ENCODE peak calls at places on chromosomes 2 and 18, in nine cellular contexts. One of them, this sample, is unnamed.

GRCh38 chr2:149732730-149733290 is 145.2 kb upstream of the MMADHC start:
- DNase-seq in GM23248: no peak
- DNase-seq in adrenal gland: no peak
- DNase-seq in CD8-positive, alpha-beta T cell: no peak
- DNase-seq in OCI-LY7: no peak
- DNase-seq in HCT116: no peak
- DNase-seq in neural progenitor cell: no peak
- DNase-seq in transverse colon: no peak
- DNase-seq in NT2/D1: no peak
- DNase-seq in this sample: no peak

GRCh38 chr18:9735238-9735637 is 27.1 kb downstream of the RAB31 start:
- DNase-seq in NT2/D1: no peak
- DNase-seq in CD8-positive, alpha-beta T cell: no peak
- DNase-seq in HCT116: no peak
- DNase-seq in OCI-LY7: no peak
- DNase-seq in transverse colon: no peak
- DNase-seq in adrenal gland: no peak
- DNase-seq in GM23248: no peak
- DNase-seq in neural progenitor cell: no peak
- DNase-seq in this sample: peak; percentile 48

GRCh38 chr2:207624170-207625013 is 802 bp downstream of the METTL21A start:
- DNase-seq in HCT116: no peak
- DNase-seq in adrenal gland: peak; percentile 67
- DNase-seq in neural progenitor cell: peak; percentile 83
- DNase-seq in OCI-LY7: peak; percentile 87
- DNase-seq in transverse colon: peak; percentile 80
- DNase-seq in CD8-positive, alpha-beta T cell: peak; percentile 34
- DNase-seq in GM23248: peak; percentile 82
- DNase-seq in NT2/D1: peak; percentile 47
- DNase-seq in this sample: no peak

GRCh38 chr2:201260302-201260800 is at the start of gene CASP8:
- DNase-seq in NT2/D1: no peak
- DNase-seq in adrenal gland: peak; percentile 29
- DNase-seq in GM23248: peak; percentile 76
- DNase-seq in transverse colon: peak; percentile 62
- DNase-seq in CD8-positive, alpha-beta T cell: peak; percentile 50
- DNase-seq in neural progenitor cell: no peak
- DNase-seq in HCT116: no peak
- DNase-seq in OCI-LY7: peak; percentile 86
- DNase-seq in this sample: no peak

GRCh38 chr18:22503803-22504202 is 86.1 kb upstream of the CTAGE1 start:
- DNase-seq in adrenal gland: no peak
- DNase-seq in OCI-LY7: no peak
- DNase-seq in NT2/D1: no peak
- DNase-seq in neural progenitor cell: no peak
- DNase-seq in transverse colon: no peak
- DNase-seq in CD8-positive, alpha-beta T cell: no peak
- DNase-seq in GM23248: peak; percentile 87
- DNase-seq in HCT116: no peak
- DNase-seq in this sample: peak; percentile 75

GRCh38 chr2:215917953-215918620 is 95.3 kb downstream of the MREG start:
- DNase-seq in HCT116: no peak
- DNase-seq in CD8-positive, alpha-beta T cell: no peak
- DNase-seq in NT2/D1: peak; percentile 63
- DNase-seq in OCI-LY7: no peak
- DNase-seq in GM23248: peak; percentile 80
- DNase-seq in adrenal gland: no peak
- DNase-seq in transverse colon: no peak
- DNase-seq in neural progenitor cell: no peak
- DNase-seq in this sample: no peak

GRCh38 chr2:29014811-29015414 is 33.8 kb downstream of the TOGARAM2 start:
- DNase-seq in NT2/D1: no peak
- DNase-seq in adrenal gland: no peak
- DNase-seq in transverse colon: peak; percentile 59
- DNase-seq in neural progenitor cell: no peak
- DNase-seq in CD8-positive, alpha-beta T cell: peak; percentile 46
- DNase-seq in GM23248: peak; percentile 23
- DNase-seq in OCI-LY7: no peak
- DNase-seq in HCT116: no peak
- DNase-seq in this sample: peak; percentile 72

GRCh38 chr2:63257473-63257872 is 206.8 kb downstream of the OTX1 start:
- DNase-seq in transverse colon: no peak
- DNase-seq in neural progenitor cell: no peak
- DNase-seq in NT2/D1: no peak
- DNase-seq in HCT116: no peak
- DNase-seq in adrenal gland: no peak
- DNase-seq in OCI-LY7: no peak
- DNase-seq in GM23248: no peak
- DNase-seq in CD8-positive, alpha-beta T cell: no peak
- DNase-seq in this sample: no peak

GRCh38 chr18:45009766-45010165 is 329.1 kb downstream of the SETBP1 start:
- DNase-seq in GM23248: no peak
- DNase-seq in adrenal gland: no peak
- DNase-seq in NT2/D1: no peak
- DNase-seq in OCI-LY7: no peak
- DNase-seq in HCT116: no peak
- DNase-seq in CD8-positive, alpha-beta T cell: no peak
- DNase-seq in neural progenitor cell: no peak
- DNase-seq in transverse colon: no peak
- DNase-seq in this sample: no peak

GRCh38 chr2:30782124-30782523 is 25.1 kb downstream of the CAPN13 start:
- DNase-seq in OCI-LY7: no peak
- DNase-seq in CD8-positive, alpha-beta T cell: no peak
- DNase-seq in transverse colon: peak; percentile 49
- DNase-seq in neural progenitor cell: no peak
- DNase-seq in adrenal gland: no peak
- DNase-seq in GM23248: no peak
- DNase-seq in HCT116: no peak
- DNase-seq in NT2/D1: no peak
- DNase-seq in this sample: peak; percentile 5

GRCh38 chr2:69604026-69604678 is 39.4 kb downstream of the AAK1 start:
- DNase-seq in adrenal gland: peak; percentile 14
- DNase-seq in HCT116: no peak
- DNase-seq in NT2/D1: no peak
- DNase-seq in GM23248: no peak
- DNase-seq in neural progenitor cell: no peak
- DNase-seq in transverse colon: no peak
- DNase-seq in CD8-positive, alpha-beta T cell: no peak
- DNase-seq in OCI-LY7: no peak
- DNase-seq in this sample: no peak

GRCh38 chr2:171072164-171072563 is 88.5 kb downstream of the TLK1 start:
- DNase-seq in adrenal gland: no peak
- DNase-seq in HCT116: no peak
- DNase-seq in OCI-LY7: no peak
- DNase-seq in transverse colon: peak; percentile 57
- DNase-seq in neural progenitor cell: no peak
- DNase-seq in NT2/D1: no peak
- DNase-seq in GM23248: no peak
- DNase-seq in CD8-positive, alpha-beta T cell: no peak
- DNase-seq in this sample: no peak
- H3K36me3 ChIP-seq in adrenal gland: no peaks in the 10 kb centered on the region
- H3K36me3 ChIP-seq in HCT116: no peaks in the 10 kb centered on the region
- H3K36me3 ChIP-seq in OCI-LY7: peaks cover 94% of the 10 kb centered on the region
- H3K36me3 ChIP-seq in transverse colon: peaks cover 10% of the 10 kb centered on the region
- H3K36me3 ChIP-seq in neural progenitor cell: peaks cover 10% of the 10 kb centered on the region
- H3K36me3 ChIP-seq in NT2/D1: peaks cover 21% of the 10 kb centered on the region
- H3K36me3 ChIP-seq in GM23248: peaks cover 5% of the 10 kb centered on the region
- H3K36me3 ChIP-seq in CD8-positive, alpha-beta T cell: peaks cover 2% of the 10 kb centered on the region
- H3K36me3 ChIP-seq in this sample: no peaks in the 10 kb centered on the region

DNA sequence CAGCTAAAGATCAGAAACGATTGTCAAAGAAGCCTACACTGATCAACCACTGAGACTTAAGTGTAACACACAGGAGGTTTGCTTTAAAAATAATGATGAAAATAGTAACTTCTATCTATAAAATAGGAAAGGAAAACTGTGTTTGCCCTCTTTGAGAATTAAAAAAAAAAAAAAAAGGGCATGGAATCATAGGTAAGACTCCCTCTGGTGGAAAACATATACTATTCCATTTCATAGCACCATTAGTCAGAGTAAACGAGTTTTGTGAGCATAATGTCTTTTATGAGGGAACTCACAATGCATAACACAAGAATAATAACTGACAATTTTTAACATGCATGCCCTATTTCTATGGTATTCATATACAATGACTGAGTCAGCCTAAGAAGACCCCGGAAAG is 36.3 kb downstream of the SLC35F5 start:
- DNase-seq in HCT116: no peak
- DNase-seq in transverse colon: no peak
- DNase-seq in OCI-LY7: peak; percentile 11
- DNase-seq in adrenal gland: no peak
- DNase-seq in NT2/D1: no peak
- DNase-seq in CD8-positive, alpha-beta T cell: no peak
- DNase-seq in GM23248: peak; percentile 71
- DNase-seq in neural progenitor cell: peak; percentile 5
- DNase-seq in this sample: no peak
- H3K36me3 ChIP-seq in HCT116: peaks cover 12% of the 10 kb centered on the region
- H3K36me3 ChIP-seq in transverse colon: peaks cover 60% of the 10 kb centered on the region
- H3K36me3 ChIP-seq in OCI-LY7: peaks cover 56% of the 10 kb centered on the region
- H3K36me3 ChIP-seq in adrenal gland: no peaks in the 10 kb centered on the region
- H3K36me3 ChIP-seq in NT2/D1: peaks cover 60% of the 10 kb centered on the region
- H3K36me3 ChIP-seq in CD8-positive, alpha-beta T cell: no peaks in the 10 kb centered on the region
- H3K36me3 ChIP-seq in GM23248: peaks cover 48% of the 10 kb centered on the region
- H3K36me3 ChIP-seq in neural progenitor cell: peaks cover 8% of the 10 kb centered on the region
- H3K36me3 ChIP-seq in this sample: peaks cover 56% of the 10 kb centered on the region

DNA sequence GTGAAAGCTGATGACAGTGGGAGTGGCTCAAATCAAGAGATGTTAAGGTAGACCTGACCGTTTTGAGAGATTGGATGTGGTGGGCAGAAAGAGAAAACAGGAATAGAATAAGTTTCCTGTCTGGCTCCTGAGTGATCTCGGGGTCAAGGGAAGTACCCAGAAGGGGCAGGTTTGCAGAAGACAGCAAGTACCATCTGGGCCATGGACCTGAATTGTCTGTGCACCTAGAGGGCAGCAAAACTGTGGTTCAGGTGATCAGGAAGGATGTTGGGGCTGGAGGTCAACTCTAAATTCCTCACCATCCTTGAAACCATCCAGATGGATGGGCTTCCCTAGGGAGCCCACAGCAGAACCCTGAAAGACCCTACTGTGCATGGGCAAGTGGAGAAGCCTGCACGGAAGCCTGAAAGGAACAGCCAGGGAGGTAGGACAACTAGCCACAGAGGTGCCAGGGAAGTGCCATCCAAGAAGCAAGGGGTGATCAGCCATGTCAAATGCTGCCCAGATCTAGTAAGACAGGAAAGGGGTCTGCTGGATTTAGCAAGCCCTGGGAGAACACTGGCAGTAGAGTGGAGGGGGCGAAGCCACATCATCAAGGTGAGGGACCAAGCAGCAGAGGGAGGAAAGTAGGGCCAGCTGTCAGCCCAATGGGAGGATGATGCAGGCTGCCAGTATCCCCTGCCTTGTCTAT is 8.0 kb downstream of the TEX261 start:
- DNase-seq in CD8-positive, alpha-beta T cell: no peak
- DNase-seq in GM23248: no peak
- DNase-seq in OCI-LY7: no peak
- DNase-seq in adrenal gland: no peak
- DNase-seq in NT2/D1: no peak
- DNase-seq in HCT116: no peak
- DNase-seq in neural progenitor cell: no peak
- DNase-seq in transverse colon: no peak
- DNase-seq in this sample: no peak
- H3K36me3 ChIP-seq in CD8-positive, alpha-beta T cell: peaks cover 25% of the 10 kb centered on the region
- H3K36me3 ChIP-seq in GM23248: peaks cover 6% of the 10 kb centered on the region
- H3K36me3 ChIP-seq in OCI-LY7: peaks cover 76% of the 10 kb centered on the region
- H3K36me3 ChIP-seq in adrenal gland: no peaks in the 10 kb centered on the region
- H3K36me3 ChIP-seq in NT2/D1: peaks cover 65% of the 10 kb centered on the region
- H3K36me3 ChIP-seq in HCT116: peaks cover 23% of the 10 kb centered on the region
- H3K36me3 ChIP-seq in neural progenitor cell: no peaks in the 10 kb centered on the region
- H3K36me3 ChIP-seq in transverse colon: peaks cover 20% of the 10 kb centered on the region
- H3K36me3 ChIP-seq in this sample: peaks cover 50% of the 10 kb centered on the region

DNA sequence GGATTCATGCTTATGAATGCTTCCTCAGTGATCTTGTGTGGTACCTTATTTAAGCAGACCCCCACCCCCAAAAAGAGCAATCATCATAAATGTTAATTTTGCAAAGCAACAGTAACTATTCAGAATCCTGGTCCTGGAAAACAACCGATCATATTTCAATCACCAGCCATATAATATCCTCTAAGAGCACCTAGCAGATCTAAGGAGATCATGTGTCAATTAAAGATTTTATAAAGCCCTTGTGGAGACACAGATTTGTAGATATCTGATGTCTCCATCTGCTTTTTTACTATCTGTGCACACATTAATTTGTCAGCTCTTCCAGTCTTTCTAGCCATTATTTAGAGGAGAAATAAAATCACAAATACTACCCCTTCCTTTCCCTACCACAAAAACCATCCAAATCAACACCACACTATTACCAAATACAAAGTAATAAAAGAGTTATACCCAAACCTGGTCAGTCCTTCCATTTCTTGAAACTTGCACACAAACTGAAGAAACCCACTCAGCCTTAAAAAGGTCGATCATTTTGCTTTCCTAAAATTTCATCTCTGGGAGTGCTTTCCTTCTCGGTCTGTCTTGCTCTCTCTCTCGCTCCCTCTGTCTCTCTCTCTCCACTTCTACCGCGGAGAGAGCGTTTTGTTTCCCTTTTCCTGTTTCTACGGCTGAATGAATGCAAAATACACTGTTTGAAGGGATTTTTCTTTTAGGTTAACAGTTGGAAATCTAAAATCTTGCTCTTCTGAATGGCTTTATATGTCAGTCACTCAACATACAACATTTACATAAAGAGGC is 423.9 kb downstream of the TGIF1 start:
- DNase-seq in GM23248: peak; percentile 44
- DNase-seq in OCI-LY7: no peak
- DNase-seq in adrenal gland: no peak
- DNase-seq in HCT116: no peak
- DNase-seq in CD8-positive, alpha-beta T cell: no peak
- DNase-seq in NT2/D1: no peak
- DNase-seq in neural progenitor cell: peak; percentile 16
- DNase-seq in transverse colon: no peak
- DNase-seq in this sample: no peak
- H3K36me3 ChIP-seq in GM23248: no peaks in the 10 kb centered on the region
- H3K36me3 ChIP-seq in OCI-LY7: no peaks in the 10 kb centered on the region
- H3K36me3 ChIP-seq in adrenal gland: no peaks in the 10 kb centered on the region
- H3K36me3 ChIP-seq in HCT116: no peaks in the 10 kb centered on the region
- H3K36me3 ChIP-seq in CD8-positive, alpha-beta T cell: no peaks in the 10 kb centered on the region
- H3K36me3 ChIP-seq in NT2/D1: no peaks in the 10 kb centered on the region
- H3K36me3 ChIP-seq in neural progenitor cell: no peaks in the 10 kb centered on the region
- H3K36me3 ChIP-seq in transverse colon: no peaks in the 10 kb centered on the region
- H3K36me3 ChIP-seq in this sample: no peaks in the 10 kb centered on the region

GRCh38 chr2:174572556-174572955 is 25.0 kb downstream of the WIPF1 start:
- DNase-seq in NT2/D1: no peak
- DNase-seq in OCI-LY7: no peak
- DNase-seq in GM23248: no peak
- DNase-seq in transverse colon: no peak
- DNase-seq in CD8-positive, alpha-beta T cell: no peak
- DNase-seq in adrenal gland: no peak
- DNase-seq in neural progenitor cell: no peak
- DNase-seq in HCT116: no peak
- DNase-seq in this sample: no peak
- H3K36me3 ChIP-seq in NT2/D1: peaks cover 29% of the 10 kb centered on the region
- H3K36me3 ChIP-seq in OCI-LY7: peaks cover 99% of the 10 kb centered on the region
- H3K36me3 ChIP-seq in GM23248: peaks cover 40% of the 10 kb centered on the region
- H3K36me3 ChIP-seq in transverse colon: peaks cover 5% of the 10 kb centered on the region
- H3K36me3 ChIP-seq in CD8-positive, alpha-beta T cell: peaks cover 84% of the 10 kb centered on the region
- H3K36me3 ChIP-seq in adrenal gland: no peaks in the 10 kb centered on the region
- H3K36me3 ChIP-seq in neural progenitor cell: no peaks in the 10 kb centered on the region
- H3K36me3 ChIP-seq in HCT116: no peaks in the 10 kb centered on the region
- H3K36me3 ChIP-seq in this sample: peaks cover 38% of the 10 kb centered on the region

This sample was measured in right atrium auricular region.